ENCODE peak calls at places on chromosomes 3 and 15, in nine cellular contexts. U is putamen; P is T-helper 1 cell; J is GOT3; D is H54; H is iPS DF 6.9; M is stimulated activated CD4-positive, alpha-beta T cell treated with anti-CD3 and anti-CD28 coated beads, Interleukin-1b, Interleukin-23, amount 100 ng/mL, for 48 hours; N is ELR; I is activated CD4-positive, CD25-positive, alpha-beta regulatory T cell. C is an unnamed sample.

GRCh38 chr3:195401959-195402358 is 40.9 kb downstream of the ACAP2 start:
- DNase-seq in U (no peak), P (no peak), J (no peak), D (no peak), H (no peak), M (no peak), N (no peak), I (no peak), C (no peak)

GRCh38 chr3:15332405-15333098 is at the start of gene SH3BP5:
- DNase-seq in U (peak), P (peak), J (peak), D (peak), H (peak), M (peak), N (peak), I (peak), C (peak)

GRCh38 chr3:75655501-75655904 is 8.6 kb upstream of the FRG2C start:
- DNase-seq in U (no peak), P (no peak), J (no peak), D (no peak), H (no peak), M (no peak), N (no peak), I (no peak), C (no peak)

GRCh38 chr15:62698646-62699045 is 343.9 kb upstream of the TPM1 start:
- DNase-seq in U (no peak), P (no peak), J (no peak), D (no peak), H (no peak), M (no peak), N (no peak), I (no peak), C (no peak)

GRCh38 chr3:71684752-71685151 is 40.5 kb downstream of the EIF4E3 start:
- DNase-seq in U (no peak), P (no peak), J (peak), D (peak), H (no peak), M (no peak), N (peak), I (no peak), C (no peak)

GRCh38 chr3:168847293-168847883 is 751.7 kb upstream of the GOLIM4 start:
- DNase-seq in U (peak), P (no peak), J (no peak), D (peak), H (no peak), M (no peak), N (peak), I (no peak), C (no peak)

GRCh38 chr15:45892182-45892581 is 257.4 kb downstream of the SQOR start:
- DNase-seq in U (no peak), P (no peak), J (no peak), D (no peak), H (no peak), M (no peak), N (no peak), I (no peak), C (no peak)

GRCh38 chr3:25910997-25911396 is 121.1 kb downstream of the OXSM start:
- DNase-seq in U (peak), P (no peak), J (no peak), D (no peak), H (no peak), M (peak), N (peak), I (peak), C (peak)

GRCh38 chr3:195895078-195895899 is 13.1 kb downstream of the TNK2 start:
- DNase-seq in U (peak), P (no peak), J (peak), D (peak), H (no peak), M (peak), N (peak), I (peak), C (peak)

GRCh38 chr3:106157411-106157810 is 288.6 kb upstream of the CBLB start:
- DNase-seq in U (no peak), P (no peak), J (no peak), D (no peak), H (no peak), M (no peak), N (no peak), I (no peak), C (no peak)

GRCh38 chr3:172749201-172749965 is 1.1 kb upstream of the ECT2 start:
- DNase-seq in U (peak), P (no peak), J (no peak), D (peak), H (no peak), M (no peak), N (peak), I (no peak), C (no peak)

GRCh38 chr15:85563328-85563727 is 182.9 kb downstream of the AKAP13 start:
- DNase-seq in U (no peak), P (no peak), J (no peak), D (no peak), H (no peak), M (no peak), N (no peak), I (no peak), C (no peak)

GRCh38 chr15:98727115-98728040 is 79.0 kb downstream of the IGF1R start:
- DNase-seq in U (no peak), P (no peak), J (peak), D (peak), H (no peak), M (no peak), N (peak), I (no peak), C (no peak)

GRCh38 chr3:196992461-196993065 is 23.9 kb upstream of the PIGZ start:
- DNase-seq in U (no peak), P (no peak), J (no peak), D (no peak), H (no peak), M (no peak), N (no peak), I (no peak), C (no peak)

GRCh38 chr15:77487479-77487861 is 66.8 kb downstream of the HMG20A start:
- DNase-seq in U (no peak), P (no peak), J (no peak), D (no peak), H (no peak), M (no peak), N (no peak), I (no peak), C (no peak)

GRCh38 chr3:7371693-7372572 is 511.0 kb downstream of the GRM7 start:
- DNase-seq in U (no peak), P (no peak), J (no peak), D (no peak), H (no peak), M (no peak), N (no peak), I (no peak), C (no peak)